ENCODE peak calls at places on chromosomes 3 and 15, in six cellular contexts. E is transverse colon, F is esophagus squamous epithelium, K is testis, C is ovary, G is Peyer's patch. S is an unnamed sample.
A peak's percentile ranks its signal among the peaks of the same experiment; 100 is the strongest.

GRCh38 chr3:185215873-185216586 is 37.8 kb downstream of the EHHADH start:
- DNase-seq in C (no peak), E (no peak), K (no peak), G (no peak), F (no peak), S (no peak)

GRCh38 chr3:76561494-76562242 is 478.2 kb upstream of the ROBO2 start:
- DNase-seq in C (no peak), K (no peak), E (no peak), G (no peak), F (no peak), S (no peak)

GRCh38 chr3:116314476-116314875 is 130.8 kb downstream of the LSAMP start:
- DNase-seq in C (no peak), E (no peak), F (no peak), K (no peak), G (no peak), S (no peak)

GRCh38 chr3:134652409-134652831 is 1.6 kb upstream of the KY start:
- DNase-seq in K (no peak), E (no peak), G (no peak), F (no peak), C (no peak), S (no peak)

GRCh38 chr3:180531303-180532278 is 70.4 kb upstream of the TTC14 start:
- DNase-seq in K (no peak), G (no peak), F (no peak), C (no peak), E (no peak), S (no peak)

GRCh38 chr3:170529346-170529745 is 56.5 kb downstream of the SLC7A14 start:
- DNase-seq in C (no peak), E (no peak), K (no peak), G (no peak), F (no peak), S (no peak)

GRCh38 chr3:175150812-175151411 is 291.8 kb downstream of the NAALADL2 start:
- DNase-seq in E (peak; percentile 32), G (no peak), F (no peak), C (no peak), K (no peak), S (no peak)

GRCh38 chr3:138471481-138471880 is 37.1 kb downstream of the ESYT3 start:
- DNase-seq in K (no peak), E (no peak), F (no peak), G (no peak), C (no peak), S (no peak)

GRCh38 chr15:77186518-77187095 is 115.7 kb upstream of the TSPAN3 start:
- DNase-seq in E (no peak), C (no peak), G (no peak), K (no peak), F (no peak), S (no peak)

GRCh38 chr3:7520059-7520458 is 659.1 kb downstream of the GRM7 start:
- DNase-seq in G (no peak), E (no peak), F (no peak), C (no peak), K (no peak), S (no peak)

GRCh38 chr15:55297315-55297714 is 7.7 kb upstream of the RAB27A start:
- DNase-seq in F (no peak), C (no peak), G (no peak), E (no peak), K (no peak), S (no peak)

GRCh38 chr3:98058244-98058960 is 23.3 kb upstream of the GABRR3 start:
- DNase-seq in C (no peak), E (no peak), F (no peak), G (no peak), K (no peak), S (no peak)

GRCh38 chr3:99686955-99687612 is 48.7 kb downstream of the COL8A1 start:
- DNase-seq in C (peak; percentile 73), G (peak; percentile 54), E (peak; percentile 53), K (peak; percentile 77), F (no peak), S (no peak)

GRCh38 chr15:88833688-88834087 is 30.5 kb downstream of the ACAN start:
- DNase-seq in C (no peak), E (no peak), K (no peak), F (no peak), G (no peak), S (no peak)

GRCh38 chr3:47028146-47028545 is 48.7 kb downstream of the NBEAL2 start:
- DNase-seq in E (no peak), C (no peak), F (no peak), G (no peak), K (no peak), S (no peak)

GRCh38 chr3:54965746-54966145 is 37.9 kb upstream of the LRTM1 start:
- DNase-seq in E (no peak), K (no peak), F (no peak), C (no peak), G (no peak), S (no peak)

GRCh38 chr15:70053703-70054229 is 44.0 kb downstream of the TLE3 start:
- DNase-seq in F (no peak), G (peak; percentile 37), E (no peak), K (no peak), C (peak; percentile 7), S (peak; percentile 62)

DNA sequence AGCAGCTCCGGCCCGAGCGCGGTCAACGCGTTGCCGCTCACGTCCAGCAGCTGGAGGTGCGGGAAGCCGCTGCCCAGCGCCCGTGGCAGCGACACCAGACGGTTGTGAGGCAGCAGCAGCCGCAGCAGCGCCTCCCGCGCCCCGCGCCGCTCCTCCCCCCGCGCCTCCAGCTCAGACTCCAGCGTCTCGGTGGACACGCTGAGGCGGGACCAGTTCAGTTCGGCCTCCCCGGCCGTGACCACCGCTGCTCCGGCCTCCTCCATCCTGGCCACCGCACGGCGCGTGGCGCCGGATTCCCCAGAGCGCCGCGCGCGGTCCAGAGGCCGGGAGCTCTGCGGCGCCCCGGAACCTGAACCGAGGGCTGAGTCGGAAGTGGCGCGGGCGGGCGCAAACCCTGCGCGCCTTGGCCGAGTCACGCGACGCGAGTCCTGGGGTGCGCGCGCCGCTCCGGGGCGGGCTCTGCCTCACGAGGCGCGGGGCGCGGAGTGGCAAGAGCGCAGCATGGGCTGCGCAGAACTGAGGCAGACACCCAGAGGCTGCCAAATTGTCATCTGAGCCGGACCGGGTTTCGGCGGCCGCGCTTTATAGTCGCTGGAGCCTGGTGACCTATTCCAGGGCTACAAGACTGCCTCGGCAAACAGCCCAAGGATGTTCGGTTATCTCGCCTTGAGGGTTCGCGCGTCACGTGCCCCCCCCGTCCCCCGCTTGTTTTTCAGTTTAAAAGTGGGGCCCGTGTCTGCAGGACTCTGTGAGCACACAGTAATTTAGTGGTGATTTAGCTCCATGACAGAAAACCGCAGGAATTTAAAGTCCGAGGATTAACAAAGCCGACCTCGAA is at the start of gene LRRC58:
- DNase-seq in K (peak; percentile 92), E (peak; percentile 91), C (peak; percentile 91), G (peak; percentile 95), F (peak; percentile 61), S (peak; percentile 98)
- TF ChIP-seq POLR2A in K (no peak), E (peak; percentile 87), C (peak; percentile 89), G (peak; percentile 74), F (peak; percentile 85), S (peak; percentile 10)

DNA sequence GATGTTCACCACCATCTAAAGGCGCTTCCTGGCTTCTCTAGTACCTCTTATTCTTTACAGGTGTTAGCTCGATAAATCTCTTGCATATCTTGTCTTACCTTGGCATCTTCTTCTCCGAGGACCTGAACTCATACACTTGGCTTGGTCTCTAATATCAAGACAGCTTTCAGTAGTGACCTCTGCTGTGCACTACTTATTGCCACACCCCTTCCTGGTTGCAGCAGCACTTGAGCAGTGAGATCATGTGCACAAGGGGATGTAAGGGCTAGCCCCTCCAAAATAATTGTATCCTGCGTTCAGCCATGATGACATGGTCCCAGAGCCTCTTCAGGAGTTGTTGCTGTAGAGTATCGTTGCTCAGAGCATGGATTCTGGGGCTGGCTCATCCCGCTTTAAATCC is 1.3 kb upstream of the PLA1A start:
- DNase-seq in F (no peak), G (no peak), C (no peak), E (no peak), K (no peak), S (no peak)
- H3K27ac ChIP-seq in F (no peak overlapping the region), G (no peak overlapping the region), C (no peak overlapping the region), E (no peak overlapping the region), K (no peak overlapping the region), S (peak overlapping the region; percentile 38)

DNA sequence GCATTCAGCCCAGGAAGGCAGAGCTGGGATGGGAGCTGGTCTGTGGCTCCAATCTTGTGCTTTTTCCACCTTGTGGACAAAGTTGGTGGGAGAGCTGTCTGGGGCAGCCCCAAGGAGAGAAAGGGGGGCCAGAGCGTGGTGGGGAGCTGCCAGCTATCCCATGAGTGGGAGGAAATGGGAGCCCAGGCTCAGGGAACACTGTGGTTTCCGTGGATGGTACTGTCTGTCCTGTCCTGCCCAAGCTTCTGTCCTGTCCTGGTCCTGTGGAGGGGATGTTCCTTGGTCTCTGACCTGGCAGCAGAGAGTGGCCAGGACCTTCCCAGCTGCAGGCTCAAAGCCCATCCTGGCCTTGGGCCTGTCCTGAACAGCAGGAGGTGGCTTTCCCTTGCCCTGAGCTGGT is 72.6 kb upstream of the SEC13 start:
- DNase-seq in K (no peak), C (no peak), F (no peak), E (no peak), G (no peak), S (peak; percentile 57)
- H3K4me1 ChIP-seq in K (no peaks in the 10 kb centered on the region), C (no peaks in the 10 kb centered on the region), F (no peaks in the 10 kb centered on the region), E (no peaks in the 10 kb centered on the region), G (peaks cover 30% of the 10 kb centered on the region), S (peaks cover 17% of the 10 kb centered on the region)

DNA sequence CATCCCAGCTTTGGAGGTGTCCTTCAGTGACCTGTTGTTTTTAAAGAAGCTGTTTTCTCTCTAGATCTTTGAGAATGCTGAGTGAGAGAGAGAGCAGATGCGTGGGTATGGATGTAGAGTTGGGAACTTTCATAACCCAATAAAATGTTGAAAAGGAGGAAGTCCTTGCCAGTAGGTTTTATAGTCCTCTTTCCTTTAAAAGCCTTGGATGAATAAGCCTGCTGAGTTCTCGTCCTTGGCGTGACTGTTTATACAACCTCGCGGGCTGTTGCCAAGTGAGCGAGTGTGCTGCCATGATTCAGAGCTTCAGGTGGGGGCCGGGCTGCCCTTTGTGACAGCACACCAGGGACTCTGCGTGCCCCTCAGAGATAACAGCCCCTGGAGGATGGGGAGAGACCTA is 18.4 kb downstream of the MYZAP start:
- DNase-seq in C (peak; percentile 68), F (no peak), G (peak; percentile 90), E (peak; percentile 87), K (peak; percentile 56), S (no peak)
- TF ChIP-seq POLR2A in C (no peak), F (no peak), G (no peak), E (no peak), K (no peak), S (no peak)

DNA sequence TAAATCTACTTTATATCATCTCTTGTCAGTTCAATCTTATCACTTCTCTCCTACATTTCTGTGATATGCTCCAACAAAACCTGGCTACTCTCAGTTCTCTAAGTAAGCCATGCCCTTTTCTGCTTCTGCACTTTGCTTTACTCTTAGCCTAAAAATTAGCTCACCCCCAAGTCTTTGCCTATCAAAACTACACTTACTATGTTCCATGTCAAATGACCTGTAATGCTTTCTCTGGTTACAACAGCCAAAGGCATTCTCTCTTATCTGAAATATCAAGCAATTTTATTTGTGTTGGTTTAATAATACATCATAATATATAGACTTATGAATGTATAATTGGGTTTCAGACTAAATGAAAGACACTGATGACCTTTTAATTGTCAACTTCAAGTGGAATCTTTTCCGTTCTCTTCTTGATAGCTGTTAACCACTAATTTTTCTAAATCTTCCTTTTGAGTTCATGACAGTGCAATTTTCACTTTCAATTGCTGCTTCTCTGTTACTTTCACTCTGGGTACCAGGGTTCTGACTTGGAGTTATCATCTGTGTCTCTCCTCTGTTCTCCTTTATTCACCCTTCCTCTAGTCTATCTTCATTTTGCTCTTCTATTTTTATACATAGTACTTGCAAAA is 619.0 kb upstream of the GOLIM4 start:
- DNase-seq in G (no peak), C (no peak), K (no peak), E (no peak), F (no peak), S (no peak)
- H3K27ac ChIP-seq in G (no peak overlapping the region), C (no peak overlapping the region), K (no peak overlapping the region), E (no peak overlapping the region), F (no peak overlapping the region), S (no peak overlapping the region)